ENCODE peak calls at places on chromosome X, in ten cellular contexts. L, H, E, Z, Q, C, X, O, N and M are unnamed samples.

GRCh38 chrX:19874391-19875050 is 12.9 kb downstream of the SH3KBP1 start:
- DNase-seq in L (no peak), H (no peak), E (no peak), Z (no peak), Q (peak; percentile 27), C (no peak), X (no peak), O (no peak), N (no peak), M (no peak)

GRCh38 chrX:149032449-149032848 is 472.7 kb downstream of the IDS start:
- DNase-seq in L (no peak), H (peak; percentile 2), E (no peak), Z (no peak), Q (no peak), C (no peak), X (no peak), O (no peak), N (peak; percentile 23), M (no peak)

GRCh38 chrX:154717824-154718223 is 33.1 kb downstream of the GAB3 start:
- DNase-seq in L (no peak), H (peak; percentile 73), E (no peak), Z (no peak), Q (no peak), C (peak; percentile 45), X (no peak), O (no peak), N (peak; percentile 85), M (no peak)

GRCh38 chrX:130339408-130340222 is at the start of gene SLC25A14:
- DNase-seq in L (peak; percentile 59), H (peak; percentile 80), E (peak; percentile 49), Z (peak; percentile 18), Q (peak; percentile 76), C (peak; percentile 77), X (peak; percentile 24), O (peak; percentile 51), N (peak; percentile 73), M (peak; percentile 24)

GRCh38 chrX:153806999-153807575 is 12.6 kb downstream of the SSR4 start:
- DNase-seq in L (no peak), H (no peak), E (no peak), Z (no peak), Q (no peak), C (no peak), X (no peak), O (no peak), N (no peak), M (no peak)

GRCh38 chrX:40866878-40867277 is 131.5 kb upstream of the MED14 start:
- DNase-seq in L (no peak), H (no peak), E (no peak), Z (no peak), Q (no peak), C (peak; percentile 24), X (no peak), O (no peak), N (peak; percentile 67), M (no peak)

GRCh38 chrX:28581522-28581921 is 5.7 kb upstream of the IL1RAPL1 start:
- DNase-seq in L (no peak), H (peak; percentile 0), E (no peak), Z (no peak), Q (no peak), C (no peak), X (no peak), O (no peak), N (no peak), M (no peak)

GRCh38 chrX:24498181-24498580 is 33.1 kb downstream of the PDK3 start:
- DNase-seq in L (no peak), H (no peak), E (no peak), Z (no peak), Q (peak; percentile 9), C (peak; percentile 16), X (no peak), O (no peak), N (no peak), M (no peak)

GRCh38 chrX:110318664-110318968 is 731 bp upstream of the AMMECR1 start:
- DNase-seq in L (no peak), H (no peak), E (no peak), Z (no peak), Q (no peak), C (no peak), X (no peak), O (no peak), N (no peak), M (no peak)

GRCh38 chrX:12610079-12610478 is 181.1 kb upstream of the PRPS2 start:
- DNase-seq in L (no peak), H (peak; percentile 91), E (peak; percentile 7), Z (no peak), Q (no peak), C (peak; percentile 58), X (no peak), O (no peak), N (peak; percentile 80), M (no peak)

GRCh38 chrX:131045786-131046185 is 12.4 kb upstream of the ARHGAP36 start:
- DNase-seq in L (no peak), H (no peak), E (no peak), Z (no peak), Q (no peak), C (no peak), X (no peak), O (no peak), N (no peak), M (no peak)

GRCh38 chrX:19904778-19905367 is 17.5 kb upstream of the SH3KBP1 start:
- DNase-seq in L (peak; percentile 23), H (peak; percentile 37), E (no peak), Z (no peak), Q (peak; percentile 39), C (peak; percentile 63), X (no peak), O (peak; percentile 34), N (peak; percentile 52), M (peak; percentile 31)

GRCh38 chrX:41695464-41695863 is 6.7 kb downstream of the GPR34 start:
- DNase-seq in L (no peak), H (peak; percentile 0), E (no peak), Z (no peak), Q (no peak), C (peak; percentile 47), X (no peak), O (no peak), N (no peak), M (no peak)

GRCh38 chrX:154484255-154485149 is 1.9 kb downstream of the UBL4A start:
- DNase-seq in L (no peak), H (no peak), E (no peak), Z (no peak), Q (no peak), C (no peak), X (no peak), O (no peak), N (peak; percentile 31), M (no peak)

GRCh38 chrX:134313418-134313817 is 76.4 kb downstream of the CCDC160 start:
- DNase-seq in L (no peak), H (no peak), E (no peak), Z (no peak), Q (no peak), C (no peak), X (no peak), O (no peak), N (no peak), M (no peak)

GRCh38 chrX:44873415-44874270 is 655 bp downstream of the KDM6A start:
- DNase-seq in L (no peak), H (peak; percentile 17), E (no peak), Z (no peak), Q (peak; percentile 28), C (peak; percentile 44), X (peak; percentile 43), O (no peak), N (peak; percentile 49), M (peak; percentile 7)

GRCh38 chrX:29824176-29824906 is 391.0 kb upstream of the MAGEB2 start:
- DNase-seq in L (no peak), H (no peak), E (no peak), Z (no peak), Q (no peak), C (no peak), X (no peak), O (no peak), N (no peak), M (no peak)

GRCh38 chrX:10326578-10326977 is 169.8 kb downstream of the CLCN4 start:
- DNase-seq in L (no peak), H (peak; percentile 10), E (no peak), Z (no peak), Q (peak; percentile 31), C (peak; percentile 52), X (no peak), O (peak; percentile 22), N (peak; percentile 55), M (no peak)

GRCh38 chrX:82081027-82081426 is 879.1 kb downstream of the SH3BGRL start:
- DNase-seq in L (no peak), H (no peak), E (no peak), Z (no peak), Q (no peak), C (no peak), X (no peak), O (no peak), N (no peak), M (no peak)

GRCh38 chrX:39762266-39762841 is 335.4 kb downstream of the BCOR start:
- DNase-seq in L (no peak), H (peak; percentile 64), E (no peak), Z (no peak), Q (no peak), C (peak; percentile 93), X (no peak), O (no peak), N (peak; percentile 93), M (no peak)

GRCh38 chrX:52577464-52578173 is 60.8 kb upstream of the XAGE1B start:
- DNase-seq in L (no peak), H (no peak), E (no peak), Z (no peak), Q (no peak), C (no peak), X (no peak), O (no peak), N (no peak), M (no peak)

GRCh38 chrX:63930140-63930539 is 145.1 kb upstream of the ARHGEF9 start:
- DNase-seq in L (no peak), H (peak; percentile 2), E (no peak), Z (no peak), Q (no peak), C (no peak), X (no peak), O (peak; percentile 10), N (peak; percentile 22), M (no peak)

GRCh38 chrX:134512566-134512965 is 52.6 kb downstream of the HPRT1 start:
- DNase-seq in L (no peak), H (peak; percentile 83), E (peak; percentile 58), Z (no peak), Q (peak; percentile 2), C (peak; percentile 75), X (no peak), O (peak; percentile 34), N (peak; percentile 65), M (no peak)

GRCh38 chrX:56733459-56734046 is 4.5 kb downstream of the NBDY start:
- DNase-seq in L (peak; percentile 51), H (peak; percentile 10), E (no peak), Z (no peak), Q (peak; percentile 58), C (peak; percentile 54), X (peak; percentile 17), O (no peak), N (peak; percentile 54), M (no peak)

GRCh38 chrX:53538781-53539180 is 104.6 kb upstream of the HSD17B10 start:
- DNase-seq in L (no peak), H (no peak), E (no peak), Z (no peak), Q (no peak), C (no peak), X (no peak), O (no peak), N (no peak), M (no peak)

GRCh38 chrX:93422693-93423092 is 250.7 kb downstream of the NAP1L3 start:
- DNase-seq in L (peak; percentile 39), H (peak; percentile 19), E (peak; percentile 2), Z (no peak), Q (peak; percentile 12), C (peak; percentile 11), X (no peak), O (no peak), N (no peak), M (peak; percentile 23)

GRCh38 chrX:72280210-72280882 is 3.3 kb upstream of the RPS4X start:
- DNase-seq in L (no peak), H (peak; percentile 86), E (peak; percentile 29), Z (no peak), Q (no peak), C (no peak), X (no peak), O (no peak), N (peak; percentile 65), M (no peak)

GRCh38 chrX:151402719-151403390 is 5.8 kb downstream of the VMA21 start:
- DNase-seq in L (no peak), H (no peak), E (no peak), Z (no peak), Q (peak; percentile 17), C (no peak), X (no peak), O (no peak), N (no peak), M (no peak)